ENCODE peak calls at places on chromosomes 6 and 20, in five cellular contexts. One of them, this sample, is unnamed. For H3F3A, the result is how much of the 10 kb centered on the place peaks cover.

GRCh38 chr6:24930386-24930785 is 5.4 kb downstream of the RIPOR2 start:
- DNase-seq in PC-3: no peak
- DNase-seq in GM23248: peak
- DNase-seq in SK-N-SH: no peak
- DNase-seq in PC-9: no peak
- DNase-seq in this sample: no peak

GRCh38 chr6:136290406-136291010 is 862 bp upstream of the BCLAF1 start:
- DNase-seq in GM23248: peak
- DNase-seq in SK-N-SH: peak
- DNase-seq in PC-3: peak
- DNase-seq in PC-9: peak
- DNase-seq in this sample: peak

GRCh38 chr20:19786311-19786710 is 28.3 kb downstream of the RIN2 start:
- DNase-seq in GM23248: peak
- DNase-seq in SK-N-SH: no peak
- DNase-seq in PC-3: peak
- DNase-seq in PC-9: peak
- DNase-seq in this sample: peak

GRCh38 chr6:40387127-40387870 is 199.9 kb downstream of the LRFN2 start:
- DNase-seq in GM23248: no peak
- DNase-seq in PC-9: no peak
- DNase-seq in PC-3: no peak
- DNase-seq in SK-N-SH: peak
- DNase-seq in this sample: no peak

GRCh38 chr6:33205172-33206026 is 944 bp downstream of the HSD17B8 start:
- DNase-seq in PC-9: peak
- DNase-seq in PC-3: peak
- DNase-seq in SK-N-SH: peak
- DNase-seq in GM23248: peak
- DNase-seq in this sample: peak

GRCh38 chr6:170265655-170266054 is 25.2 kb downstream of the DLL1 start:
- DNase-seq in PC-9: no peak
- DNase-seq in GM23248: no peak
- DNase-seq in PC-3: peak
- DNase-seq in SK-N-SH: no peak
- DNase-seq in this sample: no peak

GRCh38 chr20:63534831-63535651 is 2.1 kb downstream of the PTK6 start:
- DNase-seq in SK-N-SH: no peak
- DNase-seq in PC-9: peak
- DNase-seq in GM23248: peak
- DNase-seq in PC-3: no peak
- DNase-seq in this sample: no peak

GRCh38 chr6:16049178-16049577 is 79.7 kb upstream of the MYLIP start:
- DNase-seq in PC-9: no peak
- DNase-seq in SK-N-SH: no peak
- DNase-seq in PC-3: no peak
- DNase-seq in GM23248: peak
- DNase-seq in this sample: no peak

GRCh38 chr6:139839506-139840156 is 465.2 kb upstream of the CITED2 start:
- DNase-seq in PC-3: no peak
- DNase-seq in GM23248: peak
- DNase-seq in PC-9: no peak
- DNase-seq in SK-N-SH: no peak
- DNase-seq in this sample: no peak

GRCh38 chr6:128696651-128697391 is 176.4 kb upstream of the PTPRK start:
- DNase-seq in PC-3: peak
- DNase-seq in SK-N-SH: peak
- DNase-seq in PC-9: peak
- DNase-seq in GM23248: peak
- DNase-seq in this sample: no peak

GRCh38 chr20:10647471-10647870 is 26.3 kb downstream of the JAG1 start:
- DNase-seq in PC-3: peak
- DNase-seq in GM23248: peak
- DNase-seq in SK-N-SH: peak
- DNase-seq in PC-9: no peak
- DNase-seq in this sample: peak

GRCh38 chr20:4490595-4491280 is 231.0 kb upstream of the PRND start:
- DNase-seq in PC-9: no peak
- DNase-seq in SK-N-SH: no peak
- DNase-seq in GM23248: peak
- DNase-seq in PC-3: peak
- DNase-seq in this sample: no peak

GRCh38 chr6:94751641-94752329 is 825.5 kb upstream of the MANEA start:
- DNase-seq in SK-N-SH: no peak
- DNase-seq in PC-9: no peak
- DNase-seq in GM23248: no peak
- DNase-seq in PC-3: no peak
- DNase-seq in this sample: no peak

GRCh38 chr6:39065561-39065960 is 17.0 kb downstream of the GLP1R start:
- DNase-seq in PC-3: no peak
- DNase-seq in SK-N-SH: no peak
- DNase-seq in GM23248: no peak
- DNase-seq in PC-9: no peak
- DNase-seq in this sample: no peak

GRCh38 chr6:95133578-95133977 is 443.8 kb upstream of the MANEA start:
- DNase-seq in GM23248: peak
- DNase-seq in SK-N-SH: no peak
- DNase-seq in PC-9: no peak
- DNase-seq in PC-3: peak
- DNase-seq in this sample: peak

GRCh38 chr20:12928755-12929401 is 79.9 kb upstream of the SPTLC3 start:
- DNase-seq in PC-9: peak
- DNase-seq in PC-3: peak
- DNase-seq in SK-N-SH: no peak
- DNase-seq in GM23248: peak
- DNase-seq in this sample: no peak

GRCh38 chr6:110430236-110430635 is 14.9 kb upstream of the DDO start:
- DNase-seq in GM23248: no peak
- DNase-seq in SK-N-SH: no peak
- DNase-seq in PC-9: no peak
- DNase-seq in PC-3: no peak
- DNase-seq in this sample: peak

DNA sequence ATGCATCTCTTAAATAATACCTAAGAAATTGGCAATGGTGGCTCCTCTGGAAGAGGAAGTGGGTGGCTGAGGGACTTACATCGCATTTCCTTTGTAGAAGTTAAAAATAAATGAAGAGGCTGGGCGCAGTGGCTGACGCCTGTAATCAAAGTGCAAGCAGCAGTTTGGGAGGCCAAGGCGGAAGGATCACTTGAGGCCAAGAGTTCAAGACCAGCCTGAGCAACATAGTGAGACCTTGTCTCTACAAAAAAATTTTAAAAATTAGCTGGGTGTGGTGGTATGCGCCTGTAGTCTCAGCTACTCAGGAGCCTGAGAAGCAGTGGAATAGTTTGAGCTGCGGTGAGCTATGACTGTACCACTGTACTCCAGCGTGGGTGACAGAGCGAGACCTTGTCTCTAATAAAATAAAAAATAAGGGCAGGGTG is 12.2 kb upstream of the NCOA3 start:
- DNase-seq in PC-9: no peak
- DNase-seq in PC-3: no peak
- DNase-seq in SK-N-SH: no peak
- DNase-seq in GM23248: no peak
- DNase-seq in this sample: no peak
- H3F3A ChIP-seq in PC-9: under half
- H3F3A ChIP-seq in PC-3: under half
- H3F3A ChIP-seq in SK-N-SH: under half
- H3F3A ChIP-seq in GM23248: under half
- H3F3A ChIP-seq in this sample: under half

GRCh38 chr20:36860339-36860738 is 15.6 kb upstream of the TLDC2 start:
- DNase-seq in SK-N-SH: no peak
- DNase-seq in PC-3: no peak
- DNase-seq in PC-9: no peak
- DNase-seq in GM23248: no peak
- DNase-seq in this sample: no peak
- H3F3A ChIP-seq in SK-N-SH: under half
- H3F3A ChIP-seq in PC-3: under half
- H3F3A ChIP-seq in PC-9: under half
- H3F3A ChIP-seq in GM23248: under half
- H3F3A ChIP-seq in this sample: under half

GRCh38 chr6:18467741-18468140 is 80.6 kb downstream of the RNF144B start:
- DNase-seq in GM23248: no peak
- DNase-seq in PC-3: no peak
- DNase-seq in SK-N-SH: no peak
- DNase-seq in PC-9: no peak
- DNase-seq in this sample: no peak
- H3F3A ChIP-seq in GM23248: under half
- H3F3A ChIP-seq in PC-3: under half
- H3F3A ChIP-seq in SK-N-SH: under half
- H3F3A ChIP-seq in PC-9: under half
- H3F3A ChIP-seq in this sample: under half

GRCh38 chr20:5821627-5822215 is 71.5 kb downstream of the SHLD1 start:
- DNase-seq in PC-3: no peak
- DNase-seq in PC-9: no peak
- DNase-seq in GM23248: peak
- DNase-seq in SK-N-SH: no peak
- DNase-seq in this sample: no peak
- H3F3A ChIP-seq in PC-3: under half
- H3F3A ChIP-seq in PC-9: under half
- H3F3A ChIP-seq in GM23248: under half
- H3F3A ChIP-seq in SK-N-SH: under half
- H3F3A ChIP-seq in this sample: under half

GRCh38 chr6:107653861-107654394 is 164.0 kb downstream of the SOBP start:
- DNase-seq in PC-3: peak
- DNase-seq in PC-9: no peak
- DNase-seq in SK-N-SH: no peak
- DNase-seq in GM23248: no peak
- DNase-seq in this sample: no peak
- H3F3A ChIP-seq in PC-3: under half
- H3F3A ChIP-seq in PC-9: under half
- H3F3A ChIP-seq in SK-N-SH: under half
- H3F3A ChIP-seq in GM23248: under half
- H3F3A ChIP-seq in this sample: under half

GRCh38 chr20:9534025-9534424 is 19.6 kb downstream of the LAMP5 start:
- DNase-seq in SK-N-SH: no peak
- DNase-seq in PC-9: no peak
- DNase-seq in PC-3: no peak
- DNase-seq in GM23248: no peak
- DNase-seq in this sample: no peak
- H3F3A ChIP-seq in SK-N-SH: under half
- H3F3A ChIP-seq in PC-9: under half
- H3F3A ChIP-seq in PC-3: under half
- H3F3A ChIP-seq in GM23248: under half
- H3F3A ChIP-seq in this sample: under half

GRCh38 chr6:25995507-25995906 is 32.9 kb downstream of the TRIM38 start:
- DNase-seq in PC-3: no peak
- DNase-seq in PC-9: no peak
- DNase-seq in SK-N-SH: no peak
- DNase-seq in GM23248: no peak
- DNase-seq in this sample: no peak

GRCh38 chr6:25993038-25993684 is 30.6 kb downstream of the TRIM38 start:
- DNase-seq in PC-9: no peak
- DNase-seq in SK-N-SH: peak
- DNase-seq in GM23248: no peak
- DNase-seq in PC-3: no peak
- DNase-seq in this sample: no peak

GRCh38 chr6:25991785-25992412 is 29.3 kb downstream of the TRIM38 start:
- DNase-seq in SK-N-SH: peak
- DNase-seq in GM23248: peak
- DNase-seq in PC-3: peak
- DNase-seq in PC-9: peak
- DNase-seq in this sample: peak

GRCh38 chr6:25990172-25990873 is 27.7 kb downstream of the TRIM38 start:
- DNase-seq in GM23248: no peak
- DNase-seq in PC-3: no peak
- DNase-seq in SK-N-SH: no peak
- DNase-seq in PC-9: no peak
- DNase-seq in this sample: no peak

GRCh38 chr6:25992413-25993037 is 29.9 kb downstream of the TRIM38 start:
- DNase-seq in PC-3: peak
- DNase-seq in SK-N-SH: peak
- DNase-seq in PC-9: peak
- DNase-seq in GM23248: peak
- DNase-seq in this sample: peak
- H3F3A ChIP-seq in PC-3: under half
- H3F3A ChIP-seq in SK-N-SH: under half
- H3F3A ChIP-seq in PC-9: under half
- H3F3A ChIP-seq in GM23248: under half
- H3F3A ChIP-seq in this sample: under half

GRCh38 chr6:42777126-42777822 is 4.6 kb upstream of the BICRAL start:
- DNase-seq in PC-3: peak
- DNase-seq in SK-N-SH: no peak
- DNase-seq in GM23248: peak
- DNase-seq in PC-9: no peak
- DNase-seq in this sample: no peak

GRCh38 chr6:42766163-42766670 is 15.6 kb upstream of the BICRAL start:
- DNase-seq in PC-3: peak
- DNase-seq in SK-N-SH: no peak
- DNase-seq in PC-9: peak
- DNase-seq in GM23248: peak
- DNase-seq in this sample: no peak

GRCh38 chr6:42769051-42769450 is 12.8 kb upstream of the BICRAL start:
- DNase-seq in PC-3: no peak
- DNase-seq in GM23248: no peak
- DNase-seq in SK-N-SH: no peak
- DNase-seq in PC-9: no peak
- DNase-seq in this sample: no peak

GRCh38 chr6:42774201-42774600 is 7.7 kb upstream of the BICRAL start:
- DNase-seq in SK-N-SH: no peak
- DNase-seq in GM23248: no peak
- DNase-seq in PC-3: no peak
- DNase-seq in PC-9: no peak
- DNase-seq in this sample: no peak

GRCh38 chr6:42771741-42772100 is 10.1 kb upstream of the BICRAL start:
- DNase-seq in PC-3: no peak
- DNase-seq in SK-N-SH: no peak
- DNase-seq in PC-9: no peak
- DNase-seq in GM23248: no peak
- DNase-seq in this sample: no peak
- H3F3A ChIP-seq in PC-3: under half
- H3F3A ChIP-seq in SK-N-SH: under half
- H3F3A ChIP-seq in PC-9: under half
- H3F3A ChIP-seq in GM23248: under half
- H3F3A ChIP-seq in this sample: under half